ENCODE peak calls at places on chromosome 1, in eight cellular contexts. O is brain microvascular endothelial cell; R is psoas muscle; Z is RWPE1; Y is hepatocyte; H is CD4-positive, CD25-positive, alpha-beta regulatory T cell; U is PC-3; J is adrenal gland. Q is an unnamed sample.

GRCh38 chr1:15038232-15039016 is 115.1 kb upstream of the TMEM51 start:
- DNase-seq in U (peak), Z (no peak), J (no peak), O (no peak), Y (peak), R (no peak), H (no peak), Q (no peak)

GRCh38 chr1:176136891-176137290 is 70.2 kb downstream of the COP1 start:
- DNase-seq in Z (no peak), O (no peak), H (no peak), U (no peak), J (no peak), Y (no peak), R (no peak), Q (no peak)

GRCh38 chr1:89826594-89826993 is 5.8 kb downstream of the LRRC8D start:
- DNase-seq in O (no peak), H (no peak), R (no peak), Z (peak), U (peak), Y (no peak), J (no peak), Q (no peak)

GRCh38 chr1:52403566-52404115 is 582 bp downstream of the ORC1 start:
- DNase-seq in Y (peak), U (peak), J (peak), R (no peak), O (peak), H (peak), Z (peak), Q (no peak)

GRCh38 chr1:201731142-201731541 is 97.8 kb upstream of the IPO9 start:
- DNase-seq in H (no peak), Z (no peak), J (no peak), R (no peak), Y (no peak), O (no peak), U (no peak), Q (no peak)

GRCh38 chr1:149888999-149889289 is 10.4 kb upstream of the BOLA1 start:
- DNase-seq in Z (no peak), H (no peak), J (peak), Y (peak), R (no peak), U (peak), O (peak), Q (peak)

GRCh38 chr1:200960236-200960947 is 63.1 kb downstream of the KIF21B start:
- DNase-seq in R (no peak), H (no peak), U (no peak), J (no peak), Y (no peak), O (no peak), Z (no peak), Q (no peak)

GRCh38 chr1:112694363-112694929 is 12.5 kb downstream of the RHOC start:
- DNase-seq in H (no peak), J (no peak), O (no peak), R (no peak), Z (no peak), U (no peak), Y (no peak), Q (no peak)

GRCh38 chr1:24926596-24927249 is 3.4 kb downstream of the RUNX3 start:
- DNase-seq in R (peak), Y (peak), Z (no peak), J (no peak), H (no peak), U (no peak), O (peak), Q (no peak)

GRCh38 chr1:36882536-36883285 is 151.6 kb downstream of the GRIK3 start:
- DNase-seq in U (no peak), O (no peak), J (no peak), H (no peak), R (no peak), Y (no peak), Z (no peak), Q (no peak)

GRCh38 chr1:94753171-94753972 is 66.8 kb upstream of the SLC44A3 start:
- DNase-seq in U (no peak), J (peak), Z (no peak), Y (no peak), H (no peak), R (no peak), O (no peak), Q (peak)

GRCh38 chr1:216261631-216262030 is 161.6 kb downstream of the USH2A start:
- DNase-seq in H (no peak), O (no peak), J (no peak), Y (no peak), Z (peak), R (no peak), U (no peak), Q (no peak)

GRCh38 chr1:215082532-215083407 is at the start of gene KCNK2:
- DNase-seq in J (peak), O (no peak), R (peak), Y (peak), U (peak), Z (peak), H (no peak), Q (no peak)

GRCh38 chr1:197065549-197065948 is 1.5 kb downstream of the F13B start:
- DNase-seq in Y (no peak), O (peak), U (no peak), Z (no peak), H (no peak), J (no peak), R (no peak), Q (no peak)

GRCh38 chr1:159056069-159056698 is 20.4 kb downstream of the AIM2 start:
- DNase-seq in H (no peak), J (no peak), O (no peak), Y (no peak), U (no peak), Z (no peak), R (no peak), Q (no peak)

GRCh38 chr1:43822040-43822439 is 111.6 kb upstream of the ARTN start:
- DNase-seq in R (no peak), Z (peak), O (peak), Y (peak), U (peak), H (no peak), J (peak), Q (peak)

GRCh38 chr1:175376194-175376593 is 183.6 kb upstream of the KIAA0040 start:
- DNase-seq in Z (peak), U (peak), J (no peak), R (no peak), H (no peak), Y (peak), O (peak), Q (no peak)

GRCh38 chr1:32798191-32798590 is 19.0 kb downstream of the YARS1 start:
- DNase-seq in O (peak), R (no peak), J (no peak), U (peak), Y (no peak), Z (no peak), H (no peak), Q (no peak)

GRCh38 chr1:194366705-194367104 is 1180.3 kb upstream of the B3GALT2 start:
- DNase-seq in R (no peak), H (no peak), Z (no peak), J (no peak), O (no peak), Y (no peak), U (peak), Q (no peak)

GRCh38 chr1:15886613-15887167 is 39.2 kb downstream of the SPEN start:
- DNase-seq in R (no peak), O (no peak), H (no peak), Z (no peak), U (no peak), Y (no peak), J (no peak), Q (no peak)

DNA sequence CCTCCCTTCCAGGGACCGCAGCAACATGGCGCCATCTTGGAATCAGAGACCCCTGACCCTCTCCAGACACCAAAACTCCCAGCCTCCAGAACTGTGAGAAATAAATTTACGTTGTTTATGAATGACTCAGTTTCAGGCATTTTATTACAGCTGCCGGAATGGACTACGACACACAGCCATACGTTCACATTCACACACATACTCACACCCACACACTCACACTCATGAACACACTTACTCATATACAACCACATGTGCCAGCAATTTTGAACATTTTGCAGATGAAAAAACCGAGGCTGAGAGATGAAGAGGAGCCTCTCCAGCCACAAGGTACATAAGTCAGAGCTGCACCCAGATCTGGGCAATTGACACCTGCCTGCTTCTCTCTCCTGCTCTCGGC is 151.0 kb upstream of the RAB4A start:
- DNase-seq in U (no peak), J (no peak), Z (no peak), O (no peak), H (no peak), R (no peak), Y (no peak), Q (no peak)
- H3K27ac ChIP-seq in U (no peak), J (no peak), Z (no peak), O (no peak), H (no peak), R (no peak), Y (no peak), Q (no peak)

GRCh38 chr1:119737040-119737682 is 25.4 kb downstream of the PHGDH start:
- DNase-seq in H (no peak), Y (peak), J (peak), O (no peak), R (no peak), Z (no peak), U (no peak), Q (no peak)
- H3K27ac ChIP-seq in H (no peak), Y (peak), J (peak), O (no peak), R (no peak), Z (peak), U (no peak), Q (no peak)

DNA sequence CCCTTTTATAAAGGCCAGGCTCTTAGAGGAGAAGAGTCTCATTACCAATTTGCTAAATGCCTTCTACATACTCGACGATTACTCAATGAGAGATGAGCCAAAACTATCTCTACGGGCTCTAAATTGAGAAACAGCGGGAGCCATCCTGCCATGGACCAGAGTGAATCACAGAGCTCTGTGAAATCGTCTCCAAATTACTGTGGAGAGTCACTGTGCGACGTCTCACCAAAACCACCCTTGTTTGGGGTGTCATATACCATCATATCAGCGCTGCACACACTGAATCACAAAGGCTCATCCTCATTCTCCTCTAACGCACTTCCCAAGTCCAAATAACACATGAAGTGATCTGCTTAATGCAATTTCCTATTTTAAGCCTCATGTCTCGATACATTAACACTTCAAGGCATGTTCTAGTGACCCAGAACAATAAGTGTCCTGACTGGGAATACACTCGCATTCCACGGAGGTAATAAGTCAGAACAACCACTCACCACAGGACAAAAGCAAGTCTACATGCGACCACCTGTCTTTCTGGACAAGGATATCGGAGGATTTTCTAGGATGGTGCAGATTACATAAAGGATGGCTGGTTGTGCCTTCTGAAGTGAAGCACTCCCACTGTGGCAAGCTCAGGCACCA is 44.4 kb downstream of the NID1 start:
- DNase-seq in R (no peak), Z (no peak), J (no peak), H (no peak), Y (no peak), O (no peak), U (no peak), Q (no peak)
- H3K27ac ChIP-seq in R (peak), Z (no peak), J (peak), H (no peak), Y (peak), O (no peak), U (no peak), Q (peak)

DNA sequence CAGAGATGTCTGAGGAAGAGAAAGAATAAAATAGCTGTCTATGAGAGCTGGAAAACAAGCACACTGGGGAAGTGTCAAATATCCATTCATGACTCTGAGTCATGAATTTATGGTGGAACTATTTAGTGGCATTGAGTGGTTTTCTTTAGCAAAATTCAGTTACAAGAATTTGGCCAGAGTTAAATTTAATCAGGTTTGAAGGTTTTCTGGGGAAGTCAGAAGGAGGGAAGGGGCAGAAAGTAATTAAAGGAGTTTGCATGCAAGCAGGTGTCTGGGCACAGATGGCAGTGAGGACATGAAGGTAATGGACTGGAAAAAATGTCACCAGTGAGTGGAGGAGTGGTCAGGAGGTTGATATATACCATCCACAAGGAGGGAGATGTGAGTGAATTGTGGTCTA is 121.9 kb upstream of the IVNS1ABP start:
- DNase-seq in H (no peak), R (no peak), J (no peak), Y (no peak), Z (no peak), U (peak), O (no peak), Q (no peak)
- H3K27ac ChIP-seq in H (peak), R (no peak), J (no peak), Y (peak), Z (no peak), U (no peak), O (no peak), Q (no peak)

DNA sequence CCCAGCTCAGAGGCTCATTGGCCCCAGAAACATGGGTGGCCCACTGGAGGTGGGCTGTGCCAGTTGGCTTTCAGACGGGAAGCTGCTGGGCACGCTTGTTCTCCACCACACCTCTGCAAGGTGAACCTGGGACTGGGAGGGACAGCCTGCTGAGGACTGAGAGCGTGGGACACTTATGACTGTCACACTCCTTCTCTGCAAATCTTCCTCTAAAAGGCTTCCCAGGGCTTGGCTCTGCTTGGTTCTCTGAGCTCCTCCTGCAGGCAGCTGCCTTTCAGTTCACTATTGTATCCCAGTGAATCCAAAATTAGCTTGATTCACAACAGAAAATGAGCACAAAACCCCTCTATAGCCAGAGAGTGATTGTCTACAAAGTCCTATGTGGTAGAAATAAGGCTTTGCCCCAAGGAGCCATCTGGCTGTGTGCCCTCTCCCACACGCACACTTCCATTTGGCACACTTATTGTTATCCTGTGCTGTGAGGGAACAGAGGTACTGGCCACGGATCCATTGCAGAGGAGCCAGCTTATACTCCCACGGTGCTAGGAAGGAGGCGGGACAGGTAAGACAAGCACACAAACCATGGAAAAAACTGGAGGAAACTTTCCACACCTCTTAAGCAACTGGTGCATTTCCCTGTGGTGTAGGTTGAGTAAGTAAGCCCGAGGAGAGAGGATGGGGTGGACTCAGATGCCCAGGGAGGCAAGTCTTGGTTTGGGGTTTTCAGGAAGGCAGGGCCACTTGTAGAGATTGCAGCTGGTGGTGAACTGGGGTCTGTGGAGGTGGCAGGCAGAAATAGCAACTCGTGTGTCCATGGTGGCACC is 18.9 kb upstream of the BTG2 start:
- DNase-seq in R (no peak), O (no peak), H (no peak), J (no peak), Z (no peak), U (no peak), Y (peak), Q (peak)
- H3K27ac ChIP-seq in R (peak), O (no peak), H (peak), J (peak), Z (peak), U (no peak), Y (peak), Q (peak)

GRCh38 chr1:232132572-232132971 is 497.4 kb downstream of the SIPA1L2 start:
- DNase-seq in Y (no peak), Z (no peak), U (no peak), O (no peak), J (no peak), R (no peak), H (no peak), Q (no peak)

GRCh38 chr1:232123775-232124659 is 497.4 kb downstream of the DISC1 start:
- DNase-seq in Z (no peak), J (no peak), O (peak), Y (no peak), U (peak), H (no peak), R (no peak), Q (no peak)

GRCh38 chr1:232130815-232131474 is 499.0 kb downstream of the SIPA1L2 start:
- DNase-seq in H (no peak), Z (peak), Y (peak), U (no peak), O (no peak), J (no peak), R (no peak), Q (no peak)

GRCh38 chr1:232131715-232132391 is 498.1 kb downstream of the SIPA1L2 start:
- DNase-seq in Y (no peak), U (no peak), H (no peak), O (no peak), J (no peak), Z (no peak), R (no peak), Q (no peak)

GRCh38 chr1:232127190-232127589 is 500.6 kb downstream of the DISC1 start:
- DNase-seq in O (peak), R (no peak), H (no peak), Z (peak), J (no peak), Y (peak), U (peak), Q (no peak)
- H3K27ac ChIP-seq in O (no peak), R (no peak), H (no peak), Z (no peak), J (no peak), Y (no peak), U (peak), Q (no peak)

DNA sequence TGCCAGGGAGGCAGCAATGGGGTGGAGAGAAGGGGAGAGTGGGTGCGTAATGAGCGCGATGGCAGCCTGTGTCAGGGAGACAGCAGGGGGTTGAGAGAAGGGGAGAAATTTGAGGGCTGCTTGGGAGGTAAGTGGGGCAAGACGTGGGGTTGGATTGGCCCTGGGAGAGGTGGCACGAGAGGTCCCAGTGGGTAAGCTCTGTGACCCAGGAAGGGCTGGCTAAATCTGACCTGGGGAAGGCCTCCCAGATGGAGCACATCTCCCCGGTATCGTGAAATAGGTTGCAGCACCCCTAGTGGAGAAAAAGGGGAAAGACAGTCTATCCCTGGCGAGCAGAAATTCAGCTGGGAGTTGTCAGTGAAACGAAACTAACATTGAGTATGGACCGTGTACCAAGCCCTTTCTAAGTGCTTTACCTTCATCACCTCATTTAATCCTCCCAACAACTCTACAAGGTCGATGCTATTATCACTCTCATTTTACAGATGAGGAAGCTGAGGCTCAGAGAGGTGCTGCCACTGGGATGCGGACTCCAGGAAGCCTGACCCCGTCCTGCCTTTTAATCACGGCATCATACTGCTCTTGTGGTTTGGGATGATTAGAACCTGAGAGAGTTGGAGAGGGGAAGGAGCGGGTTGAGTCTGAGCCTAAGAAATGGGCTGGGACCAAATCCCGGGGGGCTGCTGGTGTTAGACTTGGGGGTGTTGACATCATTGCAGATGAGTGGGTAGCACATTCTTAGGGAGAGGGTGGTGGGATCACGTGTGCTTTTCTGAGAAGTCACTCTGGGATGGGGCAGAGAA is 56.6 kb upstream of the RPL11 start:
- DNase-seq in J (peak), Z (peak), H (peak), R (peak), Y (peak), O (peak), U (peak), Q (peak)
- H3K27ac ChIP-seq in J (peak), Z (peak), H (peak), R (peak), Y (peak), O (peak), U (no peak), Q (peak)

Q was measured in uterus.